ENCODE peak calls at places on chromosome 9, in nine cellular contexts. G is fibroblast of the aortic adventitia; J is astrocyte; P is cardiac muscle cell; M is A549; K is tibial nerve; C is neural crest cell; E is CD4-positive, alpha-beta T cell; Y is upper lobe of right lung. R is an unnamed sample.

GRCh38 chr9:11417782-11418181 is 805.0 kb upstream of the PTPRD start:
- DNase-seq in G (no peak), J (no peak), P (peak), M (no peak), K (no peak), C (no peak), E (no peak), Y (no peak), R (no peak)

GRCh38 chr9:100473271-100474081 is 527 bp downstream of the TMEFF1 start:
- DNase-seq in G (peak), J (peak), P (peak), M (peak), K (no peak), C (peak), E (no peak), Y (peak), R (peak)

GRCh38 chr9:20197976-20198685 is 409.3 kb upstream of the SLC24A2 start:
- DNase-seq in G (no peak), J (no peak), P (no peak), M (no peak), K (no peak), C (no peak), E (no peak), Y (no peak), R (no peak)

GRCh38 chr9:126398403-126399058 is 71.9 kb downstream of the MVB12B start:
- DNase-seq in G (peak), J (no peak), P (peak), M (peak), K (peak), C (peak), E (peak), Y (peak), R (peak)

GRCh38 chr9:106420511-106420944 is 442.4 kb upstream of the ZNF462 start:
- DNase-seq in G (no peak), J (peak), P (peak), M (no peak), K (no peak), C (no peak), E (no peak), Y (no peak), R (peak)

GRCh38 chr9:94840738-94841137 is 114.2 kb downstream of the AOPEP start:
- DNase-seq in G (no peak), J (no peak), P (no peak), M (no peak), K (no peak), C (no peak), E (no peak), Y (no peak), R (no peak)

GRCh38 chr9:137162505-137163100 is 7.2 kb downstream of the LRRC26 start:
- DNase-seq in G (no peak), J (no peak), P (peak), M (peak), K (no peak), C (no peak), E (no peak), Y (no peak), R (no peak)

GRCh38 chr9:34124923-34125322 is 1.6 kb downstream of the DCAF12 start:
- DNase-seq in G (peak), J (no peak), P (no peak), M (no peak), K (no peak), C (no peak), E (no peak), Y (no peak), R (no peak)

GRCh38 chr9:104961701-104962359 is 33.9 kb upstream of the ABCA1 start:
- DNase-seq in G (no peak), J (no peak), P (no peak), M (no peak), K (no peak), C (peak), E (no peak), Y (no peak), R (no peak)

GRCh38 chr9:112048924-112049785 is 125.9 kb downstream of the SUSD1 start:
- DNase-seq in G (peak), J (peak), P (no peak), M (no peak), K (no peak), C (no peak), E (no peak), Y (no peak), R (no peak)

GRCh38 chr9:135840107-135840506 is 67.2 kb downstream of the CAMSAP1 start:
- DNase-seq in G (no peak), J (no peak), P (no peak), M (no peak), K (no peak), C (no peak), E (no peak), Y (no peak), R (no peak)

GRCh38 chr9:96062051-96062450 is 186.6 kb downstream of the ERCC6L2 start:
- DNase-seq in G (peak), J (no peak), P (no peak), M (no peak), K (no peak), C (no peak), E (no peak), Y (no peak), R (no peak)

GRCh38 chr9:89367281-89367680 is 49.0 kb downstream of the SECISBP2 start:
- DNase-seq in G (no peak), J (no peak), P (no peak), M (no peak), K (no peak), C (no peak), E (no peak), Y (no peak), R (no peak)

GRCh38 chr9:93059097-93059959 is 827 bp downstream of the SUSD3 start:
- DNase-seq in G (no peak), J (no peak), P (no peak), M (no peak), K (no peak), C (no peak), E (no peak), Y (no peak), R (no peak)

GRCh38 chr9:132769895-132770774 is 99.9 kb downstream of the GTF3C4 start:
- DNase-seq in G (peak), J (peak), P (peak), M (peak), K (peak), C (peak), E (peak), Y (peak), R (no peak)

GRCh38 chr9:95813923-95814322 is 61.6 kb upstream of the ERCC6L2 start:
- DNase-seq in G (no peak), J (no peak), P (no peak), M (no peak), K (no peak), C (no peak), E (no peak), Y (no peak), R (no peak)

GRCh38 chr9:76394023-76394895 is at the start of gene RFK:
- DNase-seq in G (peak), J (peak), P (peak), M (peak), K (peak), C (peak), E (peak), Y (peak), R (peak)

GRCh38 chr9:133347515-133347984 is 381 bp downstream of the MED22 start:
- DNase-seq in G (peak), J (no peak), P (peak), M (peak), K (peak), C (peak), E (no peak), Y (peak), R (no peak)

GRCh38 chr9:129472651-129473102 is 148.2 kb downstream of the C9orf50 start:
- DNase-seq in G (no peak), J (no peak), P (no peak), M (no peak), K (no peak), C (no peak), E (no peak), Y (no peak), R (no peak)

GRCh38 chr9:117672397-117672796 is 31.8 kb upstream of the TLR4 start:
- DNase-seq in G (peak), J (peak), P (no peak), M (peak), K (no peak), C (no peak), E (no peak), Y (no peak), R (no peak)

GRCh38 chr9:98477884-98478283 is 222.4 kb upstream of the TBC1D2 start:
- DNase-seq in G (no peak), J (no peak), P (no peak), M (no peak), K (no peak), C (no peak), E (no peak), Y (no peak), R (no peak)

GRCh38 chr9:134099123-134099761 is 31.4 kb upstream of the BRD3 start:
- DNase-seq in G (peak), J (no peak), P (peak), M (peak), K (peak), C (no peak), E (peak), Y (peak), R (no peak)

GRCh38 chr9:129263836-129264235 is 85.8 kb upstream of the IER5L start:
- DNase-seq in G (peak), J (no peak), P (no peak), M (no peak), K (no peak), C (no peak), E (no peak), Y (no peak), R (no peak)

GRCh38 chr9:14098102-14098501 is 215.8 kb downstream of the NFIB start:
- DNase-seq in G (no peak), J (peak), P (no peak), M (peak), K (no peak), C (no peak), E (no peak), Y (no peak), R (no peak)

GRCh38 chr9:12954441-12954840 is 179.6 kb downstream of the LURAP1L start:
- DNase-seq in G (no peak), J (no peak), P (no peak), M (no peak), K (no peak), C (no peak), E (no peak), Y (no peak), R (no peak)

GRCh38 chr9:13941686-13942085 is 372.3 kb downstream of the NFIB start:
- DNase-seq in G (no peak), J (no peak), P (no peak), M (no peak), K (no peak), C (no peak), E (no peak), Y (no peak), R (no peak)

GRCh38 chr9:137696526-137696925 is 77.7 kb downstream of the EHMT1 start:
- DNase-seq in G (no peak), J (no peak), P (no peak), M (no peak), K (no peak), C (no peak), E (no peak), Y (no peak), R (no peak)

GRCh38 chr9:16771352-16771751 is 99.1 kb downstream of the BNC2 start:
- DNase-seq in G (peak), J (peak), P (no peak), M (no peak), K (no peak), C (no peak), E (no peak), Y (no peak), R (no peak)

GRCh38 chr9:93635186-93636107 is 59.1 kb downstream of the PHF2 start:
- DNase-seq in G (no peak), J (no peak), P (no peak), M (no peak), K (no peak), C (no peak), E (no peak), Y (peak), R (no peak)

GRCh38 chr9:79944991-79945390 is 373.2 kb downstream of the TLE4 start:
- DNase-seq in G (no peak), J (no peak), P (no peak), M (no peak), K (no peak), C (no peak), E (no peak), Y (no peak), R (no peak)

GRCh38 chr9:135068776-135069415 is 18.6 kb upstream of the OLFM1 start:
- DNase-seq in G (no peak), J (no peak), P (no peak), M (no peak), K (no peak), C (no peak), E (no peak), Y (peak), R (no peak)

GRCh38 chr9:76560481-76560891 is 101.5 kb downstream of the GCNT1 start:
- DNase-seq in G (peak), J (peak), P (no peak), M (no peak), K (no peak), C (no peak), E (no peak), Y (no peak), R (no peak)

GRCh38 chr9:92122061-92122460 is 6.8 kb upstream of the SPTLC1 start:
- DNase-seq in G (no peak), J (no peak), P (no peak), M (no peak), K (no peak), C (no peak), E (no peak), Y (no peak), R (no peak)

GRCh38 chr9:69466151-69466550 is 141.1 kb downstream of the ENTREP1 start:
- DNase-seq in G (peak), J (peak), P (no peak), M (no peak), K (no peak), C (no peak), E (no peak), Y (no peak), R (no peak)

GRCh38 chr9:127418037-127418471 is 6.1 kb upstream of the ZNF79 start:
- DNase-seq in G (no peak), J (no peak), P (peak), M (peak), K (no peak), C (no peak), E (peak), Y (peak), R (no peak)
- TF ChIP-seq CTCF in G (peak), J (no peak), P (no peak), M (peak), K (no peak), C (peak), E (peak), Y (peak), R (no peak)

DNA sequence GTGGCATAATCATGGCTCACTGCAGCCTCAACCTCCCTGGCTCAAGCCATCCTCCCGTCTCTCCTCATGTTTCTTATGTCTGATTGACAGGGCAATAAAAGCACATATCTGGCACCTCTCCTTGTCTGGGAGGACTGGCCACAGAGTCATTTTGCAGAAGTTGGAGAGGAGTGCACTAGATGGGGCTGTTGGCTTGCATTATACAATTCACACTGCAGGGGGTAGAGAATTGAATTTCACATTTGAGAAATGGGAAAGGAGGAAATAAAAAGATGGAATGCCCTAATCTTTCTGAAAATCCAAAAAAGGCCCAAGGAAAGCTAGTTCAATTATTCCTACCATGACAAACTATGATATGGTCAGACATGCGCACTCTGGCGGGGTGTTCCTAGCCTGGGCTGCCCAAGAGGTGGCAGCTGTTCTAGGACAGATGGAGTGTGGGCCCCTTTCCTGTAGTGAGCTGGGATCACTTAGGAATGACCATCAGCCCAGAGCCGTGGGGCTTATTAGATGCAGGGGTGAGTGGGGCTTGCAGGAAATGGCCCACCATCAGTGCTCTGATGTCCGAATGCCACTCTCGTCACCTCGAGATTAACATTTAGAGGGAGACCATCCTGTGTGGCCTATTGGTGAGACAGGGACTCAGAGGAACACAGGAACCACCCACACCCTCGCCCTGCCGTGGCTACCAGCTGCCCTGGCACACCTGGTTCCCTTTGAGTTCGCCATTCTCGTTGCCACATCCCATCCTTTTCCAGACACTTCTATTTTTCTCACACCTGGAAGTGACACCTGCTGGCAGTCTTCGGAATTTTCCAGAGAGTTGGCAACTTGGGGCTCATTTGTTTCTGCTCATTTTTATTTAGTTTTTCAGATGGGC is 21.8 kb upstream of the ANKRD18A start:
- DNase-seq in G (peak), J (peak), P (peak), M (peak), K (no peak), C (peak), E (no peak), Y (no peak), R (no peak)
- TF ChIP-seq CTCF in G (peak), J (peak), P (peak), M (peak), K (peak), C (peak), E (peak), Y (peak), R (peak)

GRCh38 chr9:2158111-2158610 is 143.0 kb downstream of the SMARCA2 start:
- DNase-seq in G (peak), J (peak), P (peak), M (peak), K (peak), C (peak), E (peak), Y (peak), R (no peak)
- TF ChIP-seq CTCF in G (no peak), J (peak), P (peak), M (no peak), K (no peak), C (peak), E (no peak), Y (no peak), R (no peak)

DNA sequence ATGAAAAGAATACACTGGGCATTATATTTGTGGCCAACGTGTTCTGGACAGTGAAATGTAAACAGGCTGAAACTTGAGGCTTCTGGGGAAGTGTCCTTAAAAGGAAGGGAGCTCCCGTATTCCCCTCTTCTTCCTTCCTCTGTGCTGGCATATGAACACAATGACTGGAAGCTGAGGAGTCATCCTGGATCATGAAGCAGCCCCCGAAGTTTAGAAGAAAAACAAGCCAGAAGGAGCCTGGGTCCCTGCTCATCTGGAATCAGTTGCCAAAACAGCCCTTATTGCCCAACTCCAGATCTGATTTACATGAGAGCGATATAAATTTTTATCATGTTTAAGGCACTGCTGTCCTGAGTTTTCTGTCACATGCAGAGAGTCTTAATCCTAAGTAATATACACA is 65.4 kb upstream of the SLC1A1 start:
- DNase-seq in G (peak), J (no peak), P (no peak), M (no peak), K (no peak), C (no peak), E (no peak), Y (no peak), R (no peak)
- TF ChIP-seq CTCF in G (no peak), J (no peak), P (no peak), M (no peak), K (no peak), C (no peak), E (no peak), Y (no peak), R (no peak)

GRCh38 chr9:124394596-124394995 is 20.6 kb downstream of the PSMB7 start:
- DNase-seq in G (no peak), J (no peak), P (no peak), M (no peak), K (no peak), C (no peak), E (no peak), Y (no peak), R (no peak)
- TF ChIP-seq CTCF in G (no peak), J (no peak), P (no peak), M (peak), K (no peak), C (no peak), E (no peak), Y (peak), R (no peak)

GRCh38 chr9:121742923-121743322 is 91.5 kb downstream of the DAB2IP start:
- DNase-seq in G (no peak), J (no peak), P (no peak), M (no peak), K (no peak), C (no peak), E (no peak), Y (no peak), R (no peak)

GRCh38 chr9:121744687-121745395 is 93.4 kb downstream of the DAB2IP start:
- DNase-seq in G (no peak), J (peak), P (peak), M (no peak), K (no peak), C (no peak), E (no peak), Y (no peak), R (no peak)

GRCh38 chr9:121743441-121744001 is 92.1 kb downstream of the DAB2IP start:
- DNase-seq in G (peak), J (peak), P (peak), M (peak), K (peak), C (peak), E (no peak), Y (peak), R (no peak)

GRCh38 chr9:121745396-121745695 is 93.9 kb downstream of the DAB2IP start:
- DNase-seq in G (no peak), J (no peak), P (no peak), M (no peak), K (no peak), C (no peak), E (no peak), Y (no peak), R (no peak)

GRCh38 chr9:121744002-121744686 is 92.7 kb downstream of the DAB2IP start:
- DNase-seq in G (peak), J (peak), P (peak), M (peak), K (peak), C (no peak), E (peak), Y (peak), R (no peak)
- TF ChIP-seq CTCF in G (peak), J (peak), P (peak), M (peak), K (peak), C (peak), E (no peak), Y (peak), R (no peak)